ENCODE peak calls at places on chromosomes 5 and 9, in four cellular contexts. A, B, Z and G are unnamed samples.

GRCh38 chr9:127937383-127938297 is at the start of gene DPM2:
- DNase-seq in A (peak), B (peak), Z (peak), G (peak)

GRCh38 chr5:40356248-40356647 is 323.5 kb upstream of the PTGER4 start:
- DNase-seq in A (peak), B (no peak), Z (no peak), G (no peak)

GRCh38 chr5:172035039-172035438 is 28.6 kb upstream of the FBXW11 start:
- DNase-seq in A (no peak), B (no peak), Z (no peak), G (no peak)

GRCh38 chr5:141734501-141735231 is 52.6 kb upstream of the ARAP3 start:
- DNase-seq in A (peak), B (peak), Z (no peak), G (peak)

GRCh38 chr9:15293727-15294405 is 13.2 kb downstream of the TTC39B start:
- DNase-seq in A (peak), B (no peak), Z (no peak), G (peak)

GRCh38 chr5:1503301-1504243 is 20.2 kb downstream of the LPCAT1 start:
- DNase-seq in A (peak), B (peak), Z (no peak), G (peak)

GRCh38 chr5:38547257-38547656 is 9.2 kb downstream of the LIFR start:
- DNase-seq in A (peak), B (peak), Z (no peak), G (no peak)

GRCh38 chr9:107759823-107760166 is 270.2 kb upstream of the KLF4 start:
- DNase-seq in A (no peak), B (no peak), Z (no peak), G (no peak)

GRCh38 chr5:39224196-39224754 is 4.9 kb upstream of the FYB1 start:
- DNase-seq in A (peak), B (peak), Z (no peak), G (peak)

GRCh38 chr5:115265220-115265619 is 2.5 kb upstream of the PGGT1B start:
- DNase-seq in A (no peak), B (no peak), Z (no peak), G (no peak)

GRCh38 chr5:150218693-150219035 is 28.8 kb downstream of the SLC6A7 start:
- DNase-seq in A (no peak), B (no peak), Z (no peak), G (no peak)

GRCh38 chr5:176943816-176944215 is 44.7 kb upstream of the HK3 start:
- DNase-seq in A (no peak), B (no peak), Z (no peak), G (no peak)

GRCh38 chr5:147303976-147304375 is 69.2 kb downstream of the STK32A start:
- DNase-seq in A (peak), B (peak), Z (no peak), G (peak)

GRCh38 chr5:17216176-17216973 is 1.1 kb upstream of the BASP1 start:
- DNase-seq in A (peak), B (peak), Z (peak), G (peak)

GRCh38 chr9:131098391-131099087 is 2.2 kb downstream of the AIF1L start:
- DNase-seq in A (no peak), B (no peak), Z (no peak), G (no peak)

GRCh38 chr5:146947181-146947941 is 68.8 kb upstream of the PPP2R2B start:
- DNase-seq in A (peak), B (peak), Z (no peak), G (peak)

GRCh38 chr9:96327694-96328352 is 25.8 kb upstream of the HSD17B3 start:
- DNase-seq in A (peak), B (peak), Z (peak), G (peak)

GRCh38 chr9:100577776-100578448 is at the start of gene CAVIN4:
- DNase-seq in A (peak), B (peak), Z (no peak), G (peak)

GRCh38 chr9:110065527-110065926 is 142.4 kb downstream of the C9orf152 start:
- DNase-seq in A (peak), B (peak), Z (no peak), G (peak)

GRCh38 chr5:155773680-155774079 is 553.3 kb upstream of the SGCD start:
- DNase-seq in A (no peak), B (no peak), Z (no peak), G (no peak)

DNA sequence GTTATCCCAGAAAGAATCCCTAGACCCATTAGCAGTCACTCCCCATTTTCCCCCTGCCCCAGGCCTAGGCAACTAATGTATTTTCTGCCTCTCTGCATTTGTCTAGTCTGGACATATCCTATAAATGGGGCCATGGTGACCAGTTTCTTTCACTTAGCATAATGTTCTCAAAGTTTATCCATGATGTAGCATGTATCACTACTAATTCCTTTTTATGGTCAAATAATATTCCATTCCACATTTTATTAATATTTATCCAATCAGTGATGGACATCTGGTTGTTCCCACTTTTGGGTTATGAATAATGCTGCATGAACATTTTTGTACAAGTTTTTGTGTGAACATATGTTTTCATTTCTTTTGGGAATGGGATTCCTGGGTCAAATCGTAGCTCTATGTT is 1.5 kb downstream of the FCHO2 start:
- DNase-seq in A (no peak), B (no peak), Z (no peak), G (no peak)
- H3K4me3 ChIP-seq in A (peak), B (peak), Z (peak), G (peak)

GRCh38 chr5:123120197-123120596 is 31.2 kb downstream of the PRDM6 start:
- DNase-seq in A (no peak), B (no peak), Z (no peak), G (no peak)
- TF ChIP-seq CTCF in A (peak), B (peak), Z (peak), G (peak)

GRCh38 chr5:178995341-178995690 is 196 bp upstream of the GRM6 start:
- DNase-seq in A (no peak), B (no peak), Z (no peak), G (no peak)
- H3K4me3 ChIP-seq in A (no peak), B (no peak), Z (no peak), G (no peak)

GRCh38 chr9:91963711-91964240 is 13.7 kb upstream of the ROR2 start:
- DNase-seq in A (no peak), B (no peak), Z (no peak), G (no peak)
- TF ChIP-seq CTCF in A (no peak), B (no peak), Z (no peak), G (no peak)

DNA sequence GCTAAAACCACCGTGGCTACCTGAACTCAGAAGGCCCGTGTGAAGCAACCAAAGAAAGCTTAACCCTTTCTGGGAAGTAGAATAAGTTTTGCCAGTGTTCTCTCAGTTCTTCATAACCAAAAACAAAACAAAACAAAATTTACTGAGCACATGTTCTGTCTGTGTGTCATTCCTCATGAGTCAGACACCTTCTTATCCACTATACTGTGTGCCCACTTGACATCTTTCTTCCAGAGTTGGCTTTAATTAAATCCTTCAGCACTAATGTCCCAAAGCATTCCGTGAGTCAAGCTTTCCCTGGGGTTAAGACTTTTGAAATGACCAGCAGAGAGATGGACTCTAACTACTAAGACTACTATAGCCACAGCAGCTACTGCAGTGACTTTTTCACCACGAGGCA is 61.3 kb downstream of the GLIS3 start:
- DNase-seq in A (peak), B (peak), Z (no peak), G (peak)
- H3K4me3 ChIP-seq in A (no peak), B (no peak), Z (no peak), G (no peak)

DNA sequence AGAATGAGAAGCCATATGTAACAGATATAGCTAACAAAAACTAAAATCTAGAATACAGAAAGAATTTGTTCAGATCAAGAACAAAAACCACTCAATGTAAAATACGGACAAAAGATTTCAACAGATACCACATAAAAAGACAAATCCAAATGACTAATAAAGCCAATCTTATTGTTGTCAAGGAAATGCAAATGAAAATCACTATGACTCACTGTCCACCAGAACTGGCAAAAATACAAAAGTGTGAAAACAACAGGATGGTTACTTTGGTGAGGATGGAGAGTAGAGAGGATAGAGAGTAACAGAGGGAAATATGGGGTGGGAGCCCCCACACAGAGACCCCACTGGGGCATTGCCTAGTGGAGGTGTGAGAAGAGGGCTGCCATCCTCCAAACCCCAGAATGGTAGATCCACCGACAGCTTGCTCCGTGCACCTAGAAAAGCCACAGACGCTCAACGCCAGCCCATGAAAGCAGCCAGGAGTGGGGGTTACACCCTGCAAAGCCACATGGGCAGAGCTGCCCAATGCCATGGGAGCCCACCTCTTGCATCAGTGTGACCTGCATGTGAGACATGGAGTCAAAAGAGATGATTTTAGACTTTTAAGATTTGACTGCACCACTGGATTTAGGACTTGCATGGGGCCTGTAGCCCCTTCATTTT is 15.2 kb upstream of the RHOBTB3 start:
- DNase-seq in A (peak), B (peak), Z (no peak), G (peak)
- TF ChIP-seq CTCF in A (no peak), B (no peak), Z (no peak), G (no peak)

DNA sequence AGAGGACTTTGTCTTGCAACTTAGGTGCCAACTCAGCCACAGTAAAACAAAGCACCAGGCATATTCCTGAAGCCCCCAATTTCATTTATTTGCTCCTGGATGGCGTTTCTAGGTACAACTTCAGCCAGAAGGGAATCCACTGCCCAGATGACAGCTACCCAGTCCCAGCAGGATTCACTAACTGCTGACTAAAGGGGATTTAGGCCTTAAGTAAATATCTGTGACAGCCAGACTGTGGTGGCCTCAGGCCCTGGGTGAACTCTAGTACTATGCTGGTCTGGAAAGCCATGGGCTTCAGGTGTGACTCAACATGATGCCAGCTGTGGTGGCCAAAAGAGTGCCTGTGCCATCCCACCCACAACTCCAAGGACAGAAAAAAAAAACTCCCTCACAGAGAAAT is 396.1 kb upstream of the CCNG1 start:
- DNase-seq in A (no peak), B (no peak), Z (no peak), G (no peak)
- H3K4me3 ChIP-seq in A (no peak), B (no peak), Z (no peak), G (no peak)

GRCh38 chr9:106717686-106718085 is 145.3 kb upstream of the ZNF462 start:
- DNase-seq in A (peak), B (peak), Z (no peak), G (peak)
- TF ChIP-seq CTCF in A (peak), B (no peak), Z (no peak), G (peak)

DNA sequence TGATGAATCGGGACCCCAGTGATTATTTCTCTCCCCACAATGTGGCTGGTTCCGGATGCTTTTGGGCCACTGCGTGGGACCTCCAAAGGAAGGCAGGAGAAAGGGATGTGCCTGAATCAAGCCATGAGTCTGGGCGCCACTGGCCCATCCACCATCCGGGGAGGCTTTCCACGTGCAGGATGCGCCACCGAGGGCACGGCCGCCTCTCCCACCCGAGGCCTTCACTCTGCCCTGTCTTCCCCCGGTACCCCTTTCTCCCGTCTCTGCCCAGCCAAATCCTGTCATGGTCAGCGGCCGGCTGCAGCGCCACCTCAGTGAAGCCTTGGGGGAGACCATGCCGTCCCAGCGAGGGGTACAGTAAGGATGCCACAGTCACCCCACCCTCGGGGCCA is 43.9 kb upstream of the GRHPR start:
- DNase-seq in A (no peak), B (no peak), Z (no peak), G (no peak)
- H3K4me3 ChIP-seq in A (no peak), B (no peak), Z (no peak), G (no peak)

GRCh38 chr9:17134843-17135577 is at the start of gene CNTLN:
- DNase-seq in A (peak), B (peak), Z (peak), G (peak)
- TF ChIP-seq CTCF in A (no peak), B (no peak), Z (no peak), G (no peak)